ENCODE peak calls at places on chromosomes 3 and 15, in seven cellular contexts. X is fibroblast of villous mesenchyme, F is omental fat pad, B is progenitor cell of endocrine pancreas, V is mesothelial cell of epicardium, Y is astrocyte of the spinal cord, O is A549. K is an unnamed sample.
A peak's percentile ranks its signal among the peaks of the same experiment; 100 is the strongest.

GRCh38 chr15:67136802-67137201 is 71.4 kb downstream of the SMAD3 start:
- DNase-seq in X (no peak), F (no peak), B (no peak), V (no peak), Y (no peak), O (no peak), K (no peak)

GRCh38 chr3:143676021-143676420 is 172.2 kb downstream of the SLC9A9 start:
- DNase-seq in X (no peak), F (no peak), B (no peak), V (no peak), Y (no peak), O (no peak), K (no peak)

GRCh38 chr3:124774305-124774673 is 44.0 kb downstream of the UMPS start:
- DNase-seq in X (peak; percentile 60), F (no peak), B (no peak), V (peak; percentile 58), Y (peak; percentile 61), O (peak; percentile 58), K (no peak)

GRCh38 chr3:79467721-79468120 is 300.1 kb downstream of the ROBO1 start:
- DNase-seq in X (no peak), F (no peak), B (no peak), V (no peak), Y (peak; percentile 9), O (no peak), K (no peak)

GRCh38 chr3:194134231-194134756 is 1.7 kb upstream of the HES1 start:
- DNase-seq in X (peak; percentile 88), F (no peak), B (peak; percentile 65), V (no peak), Y (no peak), O (no peak), K (peak; percentile 74)

GRCh38 chr3:186882881-186883685 is 40.6 kb downstream of the ADIPOQ start:
- DNase-seq in X (peak; percentile 39), F (no peak), B (no peak), V (no peak), Y (peak; percentile 72), O (peak; percentile 46), K (no peak)

GRCh38 chr3:171457263-171458055 is 2.7 kb downstream of the TNIK start:
- DNase-seq in X (no peak), F (no peak), B (no peak), V (no peak), Y (no peak), O (no peak), K (no peak)

GRCh38 chr3:54733079-54733478 is 194.8 kb downstream of the LRTM1 start:
- DNase-seq in X (no peak), F (no peak), B (no peak), V (no peak), Y (no peak), O (no peak), K (no peak)

GRCh38 chr3:12287727-12288465 is 974 bp upstream of the PPARG start:
- DNase-seq in X (peak; percentile 34), F (no peak), B (peak; percentile 36), V (peak; percentile 54), Y (no peak), O (no peak), K (no peak)

GRCh38 chr3:188036375-188036985 is 117.5 kb upstream of the LPP start:
- DNase-seq in X (no peak), F (no peak), B (no peak), V (no peak), Y (no peak), O (no peak), K (no peak)

GRCh38 chr3:140954576-140954975 is 12.9 kb downstream of the SLC25A36 start:
- DNase-seq in X (no peak), F (no peak), B (no peak), V (no peak), Y (no peak), O (no peak), K (no peak)

GRCh38 chr15:85837881-85838280 is 43.2 kb upstream of the KLHL25 start:
- DNase-seq in X (no peak), F (no peak), B (no peak), V (no peak), Y (no peak), O (no peak), K (no peak)

DNA sequence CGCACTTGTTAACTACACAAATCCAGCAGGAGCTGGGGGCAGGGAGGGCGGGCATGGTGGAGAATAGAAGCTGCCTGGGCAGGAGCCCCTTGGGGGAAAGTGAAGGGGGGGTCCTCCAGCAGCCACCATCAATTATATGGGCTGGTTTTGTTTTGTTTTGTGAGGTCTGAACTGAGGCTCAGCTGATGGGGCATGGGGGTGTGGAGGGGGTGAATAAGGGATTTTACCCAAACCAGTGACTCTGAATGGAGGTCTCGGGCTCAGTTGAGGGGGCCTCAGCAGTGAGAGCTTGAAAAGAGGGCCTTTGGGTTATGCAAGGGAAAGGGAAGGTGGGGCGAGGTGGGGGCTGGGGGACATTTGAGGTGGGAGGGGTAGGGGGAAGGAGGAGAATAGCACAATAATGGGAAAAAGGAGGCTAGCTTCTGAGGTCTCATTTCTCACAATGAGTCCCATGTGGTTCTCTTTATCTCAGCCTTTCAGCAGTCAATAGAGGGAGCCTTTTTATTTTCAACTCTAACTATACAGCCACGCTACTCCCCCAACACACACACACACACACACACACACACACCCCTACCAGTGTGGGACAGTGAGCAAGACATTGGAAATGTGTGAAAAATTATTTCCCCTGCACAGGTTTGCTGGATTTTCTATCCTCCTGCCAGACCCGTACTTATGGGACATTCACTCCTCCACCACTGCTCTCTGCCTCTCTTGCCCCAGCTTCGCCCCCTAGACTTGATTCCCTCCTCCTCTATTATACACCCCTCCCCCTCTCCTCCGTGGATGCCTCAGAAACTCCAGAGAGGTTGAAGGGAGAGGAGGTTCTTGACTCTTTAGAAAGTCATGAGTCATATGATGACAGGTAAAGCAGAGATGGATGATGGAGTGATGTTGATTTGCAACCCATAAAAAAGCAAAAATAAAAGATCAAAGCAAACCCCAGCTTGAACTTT is 96.0 kb downstream of the GTPBP8 start:
- DNase-seq in X (no peak), F (no peak), B (no peak), V (no peak), Y (no peak), O (peak; percentile 38), K (no peak)
- TF ChIP-seq CTCF in X (no peak), F (no peak), B (no peak), V (no peak), Y (no peak), O (peak; percentile 17), K (no peak)

GRCh38 chr3:25897019-25897418 is 107.1 kb downstream of the OXSM start:
- DNase-seq in X (no peak), F (no peak), B (no peak), V (no peak), Y (no peak), O (peak; percentile 21), K (no peak)
- TF ChIP-seq CTCF in X (peak; percentile 16), F (no peak), B (peak; percentile 59), V (no peak), Y (peak; percentile 13), O (peak; percentile 49), K (no peak)

GRCh38 chr3:148646126-148646660 is 51.5 kb upstream of the AGTR1 start:
- DNase-seq in X (no peak), F (no peak), B (no peak), V (no peak), Y (peak; percentile 4), O (no peak), K (no peak)

GRCh38 chr3:148654433-148654832 is 43.3 kb upstream of the AGTR1 start:
- DNase-seq in X (no peak), F (no peak), B (no peak), V (no peak), Y (no peak), O (no peak), K (no peak)

GRCh38 chr3:148643389-148643840 is 54.3 kb upstream of the AGTR1 start:
- DNase-seq in X (peak; percentile 80), F (no peak), B (no peak), V (no peak), Y (peak; percentile 75), O (no peak), K (no peak)

GRCh38 chr3:148648685-148649352 is 48.9 kb upstream of the AGTR1 start:
- DNase-seq in X (peak; percentile 53), F (no peak), B (no peak), V (no peak), Y (peak; percentile 82), O (peak; percentile 15), K (no peak)
- TF ChIP-seq CTCF in X (no peak), F (no peak), B (no peak), V (no peak), Y (no peak), O (no peak), K (no peak)

GRCh38 chr15:36210426-36210825 is 369.0 kb upstream of the CDIN1 start:
- DNase-seq in X (no peak), F (no peak), B (no peak), V (no peak), Y (no peak), O (no peak), K (no peak)

DNA sequence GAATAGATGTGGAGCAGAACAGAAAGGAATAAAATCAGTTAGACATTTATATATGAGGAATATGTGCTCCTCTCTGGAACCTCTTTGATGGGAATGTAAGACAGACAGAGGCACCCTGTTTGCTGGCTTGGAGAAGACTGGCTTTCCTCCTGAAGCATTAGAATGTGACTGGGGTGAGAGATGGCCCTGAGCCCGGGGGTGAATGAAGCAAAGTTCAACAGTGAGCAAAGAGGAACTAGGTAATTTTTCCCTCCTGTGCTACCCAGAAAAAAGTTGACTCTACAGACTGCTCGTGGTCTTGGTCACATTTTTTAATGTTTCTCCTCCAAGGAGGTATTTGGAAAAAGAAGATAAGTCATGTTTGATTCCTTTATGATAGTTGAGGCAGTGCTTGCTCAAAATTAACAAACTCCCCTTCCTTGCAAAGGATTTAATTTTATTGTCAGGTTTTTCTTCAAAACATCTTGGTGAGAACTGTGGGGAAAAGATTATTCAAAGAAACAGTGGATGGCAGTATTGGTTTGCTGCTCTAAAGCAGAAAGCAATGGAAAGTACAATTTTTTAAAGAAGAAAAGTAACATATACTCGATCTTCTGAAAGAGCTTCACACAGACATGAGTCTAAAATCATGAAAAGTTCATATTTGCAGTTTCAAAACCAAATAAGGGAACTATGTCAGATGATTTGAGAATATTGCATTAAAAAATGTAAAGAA is 370.4 kb upstream of the CDIN1 start:
- DNase-seq in X (peak; percentile 20), F (no peak), B (no peak), V (no peak), Y (peak; percentile 45), O (no peak), K (no peak)
- TF ChIP-seq CTCF in X (peak; percentile 20), F (no peak), B (no peak), V (no peak), Y (peak; percentile 31), O (no peak), K (no peak)